ENCODE peak calls at places on chromosomes 4 and X, in five cellular contexts. One of them, this sample, is unnamed.

GRCh38 chr4:85681194-85681803 is 206.3 kb downstream of the ARHGAP24 start:
- DNase-seq in K562: no peak
- DNase-seq in HepG2: no peak
- DNase-seq in H1: no peak
- DNase-seq in A549: no peak
- DNase-seq in this sample: no peak

GRCh38 chr4:1202526-1203378 is 30.4 kb upstream of the SPON2 start:
- DNase-seq in H1: no peak
- DNase-seq in K562: no peak
- DNase-seq in HepG2: no peak
- DNase-seq in A549: no peak
- DNase-seq in this sample: peak; percentile 8

GRCh38 chr4:145681518-145681917 is 1.6 kb downstream of the C4orf51 start:
- DNase-seq in A549: no peak
- DNase-seq in HepG2: no peak
- DNase-seq in H1: no peak
- DNase-seq in K562: no peak
- DNase-seq in this sample: no peak

GRCh38 chr4:31613946-31614623 is 893.9 kb downstream of the PCDH7 start:
- DNase-seq in K562: no peak
- DNase-seq in HepG2: no peak
- DNase-seq in H1: no peak
- DNase-seq in A549: peak; percentile 12
- DNase-seq in this sample: peak; percentile 13

GRCh38 chr4:184911310-184911709 is 85.5 kb upstream of the ACSL1 start:
- DNase-seq in K562: no peak
- DNase-seq in HepG2: no peak
- DNase-seq in H1: no peak
- DNase-seq in A549: no peak
- DNase-seq in this sample: no peak

GRCh38 chr4:105978684-105979296 is 83.5 kb downstream of the NPNT start:
- DNase-seq in K562: no peak
- DNase-seq in HepG2: no peak
- DNase-seq in H1: no peak
- DNase-seq in A549: no peak
- DNase-seq in this sample: no peak

GRCh38 chrX:81121513-81122363 is 80.0 kb downstream of the HMGN5 start:
- DNase-seq in A549: peak; percentile 92
- DNase-seq in HepG2: peak; percentile 41
- DNase-seq in H1: peak; percentile 61
- DNase-seq in K562: peak; percentile 88
- DNase-seq in this sample: peak; percentile 87

GRCh38 chr4:132982151-132982550 is 166.9 kb upstream of the PCDH10 start:
- DNase-seq in HepG2: no peak
- DNase-seq in H1: peak; percentile 17
- DNase-seq in A549: no peak
- DNase-seq in K562: no peak
- DNase-seq in this sample: no peak

GRCh38 chr4:74292111-74292870 is 16.0 kb upstream of the EPGN start:
- DNase-seq in K562: no peak
- DNase-seq in H1: no peak
- DNase-seq in HepG2: no peak
- DNase-seq in A549: no peak
- DNase-seq in this sample: no peak

GRCh38 chr4:184255917-184256642 is 38.4 kb upstream of the ENPP6 start:
- DNase-seq in H1: no peak
- DNase-seq in A549: no peak
- DNase-seq in HepG2: no peak
- DNase-seq in K562: no peak
- DNase-seq in this sample: no peak

GRCh38 chr4:95572304-95572991 is 23.7 kb upstream of the UNC5C start:
- DNase-seq in A549: no peak
- DNase-seq in H1: no peak
- DNase-seq in K562: no peak
- DNase-seq in HepG2: no peak
- DNase-seq in this sample: no peak
- TF ChIP-seq JUN in A549: no peak
- TF ChIP-seq JUN in H1: no peak
- TF ChIP-seq JUN in K562: no peak
- TF ChIP-seq JUN in HepG2: no peak
- TF ChIP-seq JUN in this sample: no peak

GRCh38 chrX:104660092-104660491 is 94.1 kb downstream of the IL1RAPL2 start:
- DNase-seq in HepG2: no peak
- DNase-seq in A549: no peak
- DNase-seq in H1: no peak
- DNase-seq in K562: no peak
- DNase-seq in this sample: no peak

GRCh38 chrX:104665691-104666090 is 99.7 kb downstream of the IL1RAPL2 start:
- DNase-seq in A549: no peak
- DNase-seq in HepG2: no peak
- DNase-seq in K562: no peak
- DNase-seq in H1: no peak
- DNase-seq in this sample: no peak

GRCh38 chrX:104659037-104659744 is 93.2 kb downstream of the IL1RAPL2 start:
- DNase-seq in K562: no peak
- DNase-seq in A549: no peak
- DNase-seq in H1: no peak
- DNase-seq in HepG2: no peak
- DNase-seq in this sample: no peak

GRCh38 chrX:104668550-104668949 is 102.6 kb downstream of the IL1RAPL2 start:
- DNase-seq in K562: no peak
- DNase-seq in A549: peak; percentile 4
- DNase-seq in H1: no peak
- DNase-seq in HepG2: no peak
- DNase-seq in this sample: no peak

DNA sequence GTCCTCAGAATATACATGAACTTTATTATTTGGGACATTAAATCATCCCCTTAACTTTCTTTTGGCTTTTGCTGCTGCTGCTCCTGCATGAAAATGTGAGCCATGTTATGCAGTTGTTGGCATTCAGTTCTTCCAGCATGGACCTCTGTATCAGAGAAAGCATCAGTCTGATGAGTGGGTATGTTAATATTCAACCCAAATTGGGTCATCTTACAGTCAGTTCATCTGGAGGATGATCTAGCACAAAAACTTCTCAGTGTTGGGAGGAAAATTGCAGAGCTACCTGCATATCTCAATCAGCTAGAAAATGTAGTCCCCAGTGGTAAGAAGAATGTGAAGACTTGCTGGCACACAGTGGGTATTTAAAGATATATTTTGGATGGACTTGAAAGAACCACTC is 96.7 kb downstream of the IL1RAPL2 start:
- DNase-seq in H1: no peak
- DNase-seq in A549: no peak
- DNase-seq in HepG2: no peak
- DNase-seq in K562: no peak
- DNase-seq in this sample: no peak
- TF ChIP-seq JUN in H1: no peak
- TF ChIP-seq JUN in A549: no peak
- TF ChIP-seq JUN in HepG2: no peak
- TF ChIP-seq JUN in K562: no peak
- TF ChIP-seq JUN in this sample: no peak

GRCh38 chr4:176436500-176436973 is 116.8 kb downstream of the SPCS3 start:
- DNase-seq in K562: no peak
- DNase-seq in HepG2: no peak
- DNase-seq in A549: peak; percentile 16
- DNase-seq in H1: no peak
- DNase-seq in this sample: no peak
- TF ChIP-seq JUN in K562: no peak
- TF ChIP-seq JUN in HepG2: no peak
- TF ChIP-seq JUN in A549: no peak
- TF ChIP-seq JUN in H1: no peak
- TF ChIP-seq JUN in this sample: no peak

DNA sequence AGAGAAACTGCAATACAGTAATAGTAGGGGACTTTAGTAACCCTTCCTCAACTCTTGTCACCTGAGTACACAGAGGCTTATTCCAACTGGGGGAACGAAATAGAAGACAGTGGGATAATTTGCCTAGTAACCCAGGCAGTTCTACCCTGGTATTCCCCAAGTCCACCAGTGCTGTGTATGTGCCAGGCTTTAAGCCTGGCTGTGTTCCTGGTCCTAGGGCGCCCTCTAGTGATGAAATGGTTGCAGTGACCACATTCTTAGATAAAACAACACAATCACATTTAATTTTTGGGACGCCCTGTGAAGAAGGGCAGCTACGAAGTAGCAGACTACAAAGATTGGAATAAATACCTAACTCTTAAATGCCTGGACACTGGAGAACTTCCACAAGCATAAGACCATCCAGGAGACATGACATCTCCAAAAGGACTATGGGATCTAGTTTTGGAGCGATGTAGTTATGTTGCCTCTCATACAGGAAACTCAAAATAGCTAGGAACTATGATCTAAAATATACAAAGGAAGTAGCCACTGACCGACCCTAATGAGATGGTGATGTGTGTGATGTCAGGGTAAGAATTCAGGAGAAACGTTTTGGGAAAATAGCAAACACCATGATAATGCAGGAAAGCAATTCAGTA is 288.5 kb upstream of the ZCCHC13 start:
- DNase-seq in HepG2: peak; percentile 46
- DNase-seq in A549: peak; percentile 76
- DNase-seq in H1: peak; percentile 13
- DNase-seq in K562: peak; percentile 62
- DNase-seq in this sample: peak; percentile 38
- TF ChIP-seq JUN in HepG2: no peak
- TF ChIP-seq JUN in A549: no peak
- TF ChIP-seq JUN in H1: no peak
- TF ChIP-seq JUN in K562: no peak
- TF ChIP-seq JUN in this sample: no peak

GRCh38 chr4:13329963-13330362 is 154.2 kb downstream of the RAB28 start:
- DNase-seq in H1: no peak
- DNase-seq in A549: no peak
- DNase-seq in HepG2: no peak
- DNase-seq in K562: no peak
- DNase-seq in this sample: no peak

GRCh38 chr4:13328591-13328990 is 155.5 kb downstream of the RAB28 start:
- DNase-seq in H1: no peak
- DNase-seq in K562: no peak
- DNase-seq in HepG2: no peak
- DNase-seq in A549: no peak
- DNase-seq in this sample: no peak

GRCh38 chr4:13329340-13329850 is 154.7 kb downstream of the RAB28 start:
- DNase-seq in HepG2: no peak
- DNase-seq in H1: no peak
- DNase-seq in K562: no peak
- DNase-seq in A549: no peak
- DNase-seq in this sample: no peak

GRCh38 chr4:13325744-13326143 is 158.4 kb downstream of the RAB28 start:
- DNase-seq in H1: no peak
- DNase-seq in A549: no peak
- DNase-seq in K562: no peak
- DNase-seq in HepG2: peak; percentile 56
- DNase-seq in this sample: no peak

GRCh38 chr4:13327991-13328390 is 156.1 kb downstream of the RAB28 start:
- DNase-seq in K562: no peak
- DNase-seq in HepG2: no peak
- DNase-seq in H1: no peak
- DNase-seq in A549: no peak
- DNase-seq in this sample: no peak
- TF ChIP-seq JUN in K562: no peak
- TF ChIP-seq JUN in HepG2: no peak
- TF ChIP-seq JUN in H1: no peak
- TF ChIP-seq JUN in A549: no peak
- TF ChIP-seq JUN in this sample: no peak

DNA sequence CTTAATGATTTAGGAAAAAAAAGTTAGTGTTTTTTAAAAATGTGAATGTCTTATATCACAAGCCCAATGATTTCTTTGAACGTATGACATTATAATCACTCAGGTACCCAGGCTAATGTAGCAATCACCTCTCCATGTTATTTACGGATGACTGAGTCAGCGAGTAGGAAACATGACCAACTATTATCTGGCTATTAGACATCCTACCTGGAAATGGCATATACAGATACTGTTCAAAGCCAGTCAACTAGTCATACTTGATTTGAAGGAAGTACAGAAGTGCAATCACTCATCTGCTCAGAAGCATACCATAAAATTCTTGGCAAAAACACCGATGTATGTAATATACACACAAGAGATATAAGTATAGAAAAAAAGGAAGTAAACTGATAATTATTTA is 732.5 kb downstream of the ARAP2 start:
- DNase-seq in HepG2: no peak
- DNase-seq in H1: no peak
- DNase-seq in K562: no peak
- DNase-seq in A549: no peak
- DNase-seq in this sample: no peak
- TF ChIP-seq JUN in HepG2: no peak
- TF ChIP-seq JUN in H1: no peak
- TF ChIP-seq JUN in K562: no peak
- TF ChIP-seq JUN in A549: no peak
- TF ChIP-seq JUN in this sample: no peak

GRCh38 chr4:34516524-34516923 is 1727.8 kb downstream of the ARAP2 start:
- DNase-seq in HepG2: no peak
- DNase-seq in H1: no peak
- DNase-seq in K562: no peak
- DNase-seq in A549: no peak
- DNase-seq in this sample: no peak
- TF ChIP-seq JUN in HepG2: no peak
- TF ChIP-seq JUN in H1: no peak
- TF ChIP-seq JUN in K562: no peak
- TF ChIP-seq JUN in A549: no peak
- TF ChIP-seq JUN in this sample: no peak